ENCODE peak calls at places on chromosomes 4 and X, in five cellular contexts. D, K, T, B and N are unnamed samples.

GRCh38 chr4:5955201-5955821 is 62.4 kb upstream of the CRMP1 start:
- DNase-seq in D (no peak), K (no peak), T (peak; percentile 95), B (no peak), N (no peak)

GRCh38 chrX:11619426-11619825 is 46.3 kb downstream of the ARHGAP6 start:
- DNase-seq in D (no peak), K (peak; percentile 12), T (no peak), B (no peak), N (peak; percentile 52)

GRCh38 chrX:12440245-12440644 is 302.0 kb downstream of the FRMPD4 start:
- DNase-seq in D (no peak), K (no peak), T (no peak), B (no peak), N (no peak)

GRCh38 chr4:182604161-182604591 is 313.0 kb downstream of the DCTD start:
- DNase-seq in D (no peak), K (peak; percentile 97), T (peak; percentile 62), B (no peak), N (peak; percentile 30)

GRCh38 chr4:68904786-68905185 is 46.8 kb downstream of the UGT2A3 start:
- DNase-seq in D (no peak), K (no peak), T (peak; percentile 28), B (no peak), N (no peak)

GRCh38 chr4:123666486-123666885 is 269.9 kb downstream of the SPRY1 start:
- DNase-seq in D (no peak), K (no peak), T (no peak), B (no peak), N (no peak)

GRCh38 chrX:298993-299392 is 17.8 kb downstream of the PLCXD1 start:
- DNase-seq in D (no peak), K (no peak), T (no peak), B (no peak), N (no peak)

GRCh38 chr4:159677521-159677920 is 574.6 kb downstream of the RAPGEF2 start:
- DNase-seq in D (no peak), K (no peak), T (no peak), B (no peak), N (no peak)